ENCODE peak calls at places on chromosomes 3 and 15, in four cellular contexts. G is body of pancreas, W is tibial nerve, S is esophagus squamous epithelium. D is an unnamed sample.

GRCh38 chr3:129576514-129577345 is 29.7 kb downstream of the PLXND1 start:
- DNase-seq in G (peak), W (peak), S (peak), D (no peak)

GRCh38 chr3:170180107-170180951 is 1.2 kb downstream of the PHC3 start:
- DNase-seq in G (no peak), W (no peak), S (no peak), D (no peak)

GRCh38 chr3:115989927-115990326 is 366.6 kb downstream of the GAP43 start:
- DNase-seq in G (no peak), W (no peak), S (no peak), D (no peak)

GRCh38 chr15:82647835-82648256 is 683 bp upstream of the CPEB1 start:
- DNase-seq in G (peak), W (no peak), S (no peak), D (no peak)

GRCh38 chr3:62095080-62095479 is 278.3 kb downstream of the FEZF2 start:
- DNase-seq in G (no peak), W (no peak), S (no peak), D (no peak)

GRCh38 chr15:37756407-37756806 is 178.0 kb upstream of the TMCO5A start:
- DNase-seq in G (no peak), W (no peak), S (no peak), D (no peak)

GRCh38 chr3:119279101-119279554 is 15.1 kb upstream of the ARHGAP31 start:
- DNase-seq in G (peak), W (no peak), S (no peak), D (peak)

GRCh38 chr3:174191895-174192294 is 667.2 kb upstream of the NAALADL2 start:
- DNase-seq in G (no peak), W (no peak), S (no peak), D (no peak)

GRCh38 chr15:34335176-34335575 is 2.4 kb downstream of the SLC12A6 start:
- DNase-seq in G (no peak), W (no peak), S (no peak), D (no peak)

GRCh38 chr3:88263417-88264116 is 113.8 kb downstream of the C3orf38 start:
- DNase-seq in G (no peak), W (no peak), S (no peak), D (no peak)

GRCh38 chr3:46864051-46864881 is 1.0 kb upstream of the MYL3 start:
- DNase-seq in G (no peak), W (no peak), S (no peak), D (peak)

GRCh38 chr15:50543556-50543955 is 2.9 kb downstream of the USP50 start:
- DNase-seq in G (no peak), W (no peak), S (no peak), D (no peak)

GRCh38 chr3:69385723-69386483 is at the start of gene FRMD4B:
- DNase-seq in G (peak), W (no peak), S (no peak), D (peak)

GRCh38 chr3:127817331-127817821 is 4.9 kb downstream of the MGLL start:
- DNase-seq in G (no peak), W (peak), S (no peak), D (peak)

GRCh38 chr3:128727996-128728395 is 2.0 kb downstream of the RAB7A start:
- DNase-seq in G (no peak), W (no peak), S (no peak), D (no peak)

GRCh38 chr3:65436580-65436979 is 602.1 kb downstream of the MAGI1 start:
- DNase-seq in G (no peak), W (no peak), S (no peak), D (no peak)

GRCh38 chr3:173568623-173569022 is 171.1 kb downstream of the NLGN1 start:
- DNase-seq in G (no peak), W (no peak), S (no peak), D (no peak)

GRCh38 chr3:160450846-160451245 is 1.3 kb upstream of the TRIM59 start:
- DNase-seq in G (no peak), W (no peak), S (no peak), D (no peak)

GRCh38 chr15:99620178-99620577 is 54.4 kb downstream of the MEF2A start:
- DNase-seq in G (no peak), W (no peak), S (no peak), D (no peak)

GRCh38 chr3:11592460-11593298 is 51.0 kb downstream of the VGLL4 start:
- DNase-seq in G (no peak), W (no peak), S (no peak), D (no peak)

GRCh38 chr3:120622870-120623718 is 27.0 kb downstream of the NDUFB4 start:
- DNase-seq in G (no peak), W (no peak), S (no peak), D (no peak)

GRCh38 chr15:33029247-33029646 is 165.3 kb downstream of the FMN1 start:
- DNase-seq in G (no peak), W (no peak), S (no peak), D (no peak)

GRCh38 chr3:148023994-148024393 is 614.8 kb downstream of the ZIC1 start:
- DNase-seq in G (no peak), W (no peak), S (no peak), D (no peak)

GRCh38 chr3:171862993-171863521 is 19.9 kb downstream of the TMEM212 start:
- DNase-seq in G (no peak), W (no peak), S (no peak), D (no peak)

GRCh38 chr3:43996379-43997301 is 245.0 kb upstream of the TOPAZ1 start:
- DNase-seq in G (peak), W (no peak), S (no peak), D (no peak)

GRCh38 chr3:145355175-145355574 is 805.8 kb downstream of the PLOD2 start:
- DNase-seq in G (no peak), W (no peak), S (no peak), D (no peak)

DNA sequence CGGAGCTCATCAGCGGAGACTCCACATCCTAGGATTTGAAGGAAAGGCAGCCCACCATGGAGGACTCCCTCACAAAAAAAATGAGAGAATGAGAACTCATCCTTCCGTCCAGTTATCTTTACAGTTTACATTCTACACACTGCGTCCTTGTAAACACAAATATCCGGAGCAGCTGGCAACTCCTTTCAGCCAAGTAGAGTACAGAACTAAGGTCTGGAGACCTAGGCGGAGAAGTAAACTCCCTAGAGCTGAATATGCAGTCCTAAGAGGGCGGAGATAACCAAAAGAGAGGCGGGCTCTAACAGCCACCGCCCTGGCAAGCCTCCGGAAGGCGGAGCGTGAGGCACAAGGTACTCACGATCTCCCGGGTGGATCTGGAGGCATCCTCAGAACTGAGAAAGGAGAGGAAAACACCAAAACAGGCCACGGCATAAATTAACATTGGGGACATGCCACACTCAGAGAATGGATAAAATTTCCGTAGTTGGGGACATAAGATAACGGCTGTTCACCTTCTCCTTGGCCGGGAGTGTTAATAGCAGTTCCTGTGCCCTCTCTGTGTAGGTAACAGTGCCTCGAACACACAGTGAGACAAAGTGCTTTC is 976 bp upstream of the SIN3A start:
- DNase-seq in G (peak), W (peak), S (peak), D (peak)
- TF ChIP-seq POLR2A in G (no peak), W (peak), S (no peak), D (no peak)

GRCh38 chr3:72698154-72698917 is 149.9 kb downstream of the SHQ1 start:
- DNase-seq in G (no peak), W (no peak), S (no peak), D (no peak)
- TF ChIP-seq CTCF in G (no peak), W (no peak), S (no peak), D (no peak)

GRCh38 chr3:49906004-49906860 is 2.6 kb upstream of the MST1R start:
- DNase-seq in G (peak), W (peak), S (no peak), D (no peak)

GRCh38 chr3:49901351-49902339 is 2.0 kb downstream of the MST1R start:
- DNase-seq in G (no peak), W (no peak), S (no peak), D (no peak)

GRCh38 chr3:49902511-49903345 is 945 bp downstream of the MST1R start:
- DNase-seq in G (no peak), W (no peak), S (no peak), D (no peak)

GRCh38 chr3:49900491-49901153 is 3.1 kb downstream of the MST1R start:
- DNase-seq in G (peak), W (no peak), S (no peak), D (peak)

GRCh38 chr3:49903451-49904424 is at the start of gene MST1R:
- DNase-seq in G (peak), W (peak), S (peak), D (peak)
- TF ChIP-seq POLR2A in G (peak), W (no peak), S (peak), D (no peak)

DNA sequence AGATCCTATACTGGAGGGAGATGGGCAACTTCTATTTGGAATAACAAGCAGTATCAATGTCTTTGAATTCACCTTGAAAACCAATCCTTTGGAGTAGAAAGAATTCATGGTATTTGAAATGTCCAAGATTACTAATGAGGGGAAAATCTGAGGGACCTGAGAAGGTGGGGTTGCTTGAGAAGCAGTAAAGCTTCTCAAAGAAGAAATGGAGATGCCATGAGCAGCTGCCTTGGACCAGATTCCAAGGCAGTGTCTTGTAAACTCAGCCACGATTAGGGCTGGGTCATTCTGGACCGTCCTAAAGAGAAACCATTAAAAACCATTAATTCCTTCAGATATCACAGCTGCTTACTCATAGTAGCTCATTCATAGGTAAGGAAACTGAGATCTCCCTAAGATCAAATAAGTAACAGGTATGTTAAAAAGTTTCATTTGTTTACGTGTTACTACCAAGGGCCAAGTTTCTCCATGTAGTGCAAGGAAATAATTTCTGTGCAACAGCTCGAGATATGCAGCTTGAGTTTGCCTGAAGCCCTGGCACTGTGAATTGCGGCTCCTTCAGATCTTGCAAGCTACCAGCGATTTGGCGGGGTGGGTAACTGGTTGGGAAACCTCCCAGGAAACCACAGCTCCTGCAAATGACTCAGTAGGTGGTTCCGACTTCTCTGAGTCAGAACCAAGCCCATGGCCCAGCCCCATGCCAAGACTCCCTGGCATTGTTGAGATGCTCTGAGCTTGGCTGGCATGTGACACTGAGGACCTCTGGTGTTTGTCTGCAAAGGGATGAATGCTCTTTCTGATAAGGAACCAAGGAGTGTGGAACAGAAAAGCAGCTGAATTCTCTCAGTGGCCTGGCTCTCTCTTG is 296.8 kb downstream of the RORA start:
- DNase-seq in G (peak), W (no peak), S (no peak), D (peak)
- TF ChIP-seq CTCF in G (no peak), W (no peak), S (peak), D (no peak)

GRCh38 chr3:124292329-124292728 is 300.4 kb upstream of the ROPN1 start:
- DNase-seq in G (no peak), W (no peak), S (no peak), D (no peak)

GRCh38 chr3:124288996-124289395 is 297.1 kb upstream of the ROPN1 start:
- DNase-seq in G (no peak), W (no peak), S (no peak), D (no peak)

GRCh38 chr3:124295358-124295757 is 303.4 kb upstream of the ROPN1 start:
- DNase-seq in G (no peak), W (no peak), S (no peak), D (no peak)

GRCh38 chr3:124296416-124296815 is 304.5 kb upstream of the ROPN1 start:
- DNase-seq in G (no peak), W (no peak), S (no peak), D (no peak)

GRCh38 chr3:124291008-124291407 is 299.1 kb upstream of the ROPN1 start:
- DNase-seq in G (no peak), W (no peak), S (no peak), D (no peak)
- TF ChIP-seq POLR2A in G (no peak), W (no peak), S (no peak), D (no peak)

DNA sequence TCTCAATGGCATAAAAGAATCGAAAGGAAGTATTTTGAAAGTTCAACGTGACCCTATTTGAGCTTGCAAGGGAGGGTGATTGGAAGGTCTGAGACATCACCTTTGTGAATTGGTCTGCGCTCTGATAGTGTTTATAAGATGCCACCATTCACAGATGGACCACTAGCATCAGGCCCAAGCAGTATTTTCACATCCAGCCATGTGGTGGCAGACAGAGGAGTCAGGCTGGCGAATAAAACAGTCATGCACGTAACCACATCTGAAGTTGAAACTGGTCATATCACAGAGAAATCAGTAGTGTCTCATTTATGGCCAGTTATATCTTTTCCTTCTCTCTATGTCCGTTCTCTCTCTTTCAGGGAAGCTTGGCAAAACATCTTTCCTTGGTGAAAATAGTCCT is 170.1 kb upstream of the ONECUT1 start:
- DNase-seq in G (no peak), W (no peak), S (no peak), D (no peak)
- TF ChIP-seq CTCF in G (no peak), W (no peak), S (no peak), D (no peak)

GRCh38 chr15:23402544-23402943 is 44.5 kb downstream of the GOLGA6L2 start:
- DNase-seq in G (no peak), W (no peak), S (no peak), D (no peak)

GRCh38 chr15:23401627-23402026 is 45.4 kb downstream of the GOLGA6L2 start:
- DNase-seq in G (no peak), W (no peak), S (no peak), D (no peak)

GRCh38 chr15:23402140-23402539 is 44.9 kb downstream of the GOLGA6L2 start:
- DNase-seq in G (no peak), W (no peak), S (no peak), D (no peak)

GRCh38 chr15:23397779-23398178 is 43.2 kb downstream of the GOLGA8S start:
- DNase-seq in G (no peak), W (no peak), S (no peak), D (no peak)

DNA sequence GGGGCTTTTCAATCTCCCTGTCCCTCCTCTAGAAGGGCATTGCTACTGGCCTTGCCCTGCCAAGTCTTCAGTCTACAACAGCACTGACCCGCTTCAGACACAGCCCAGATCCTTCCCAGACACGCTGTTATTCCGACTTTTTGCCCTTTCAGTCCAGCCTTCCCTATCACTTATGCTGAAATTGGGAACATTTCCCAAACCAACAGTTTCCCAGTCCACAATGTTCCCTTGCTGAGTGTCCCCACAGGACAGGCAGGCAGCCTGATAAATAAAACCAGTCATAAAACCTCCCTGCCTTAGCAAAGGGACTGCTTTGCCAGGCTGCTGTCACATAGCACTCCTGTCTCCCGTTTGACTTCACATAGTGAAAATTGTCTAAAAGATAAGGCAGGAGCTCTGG is 43.5 kb downstream of the GOLGA6L2 start:
- DNase-seq in G (no peak), W (no peak), S (no peak), D (no peak)
- TF ChIP-seq POLR2A in G (no peak), W (no peak), S (no peak), D (no peak)

GRCh38 chr3:18982920-18983319 is 165.4 kb upstream of the KCNH8 start:
- DNase-seq in G (no peak), W (no peak), S (no peak), D (no peak)

GRCh38 chr3:18987070-18987469 is 161.2 kb upstream of the KCNH8 start:
- DNase-seq in G (no peak), W (no peak), S (no peak), D (no peak)

GRCh38 chr3:18987862-18988447 is 160.4 kb upstream of the KCNH8 start:
- DNase-seq in G (peak), W (no peak), S (no peak), D (no peak)

GRCh38 chr3:18989237-18989812 is 159.0 kb upstream of the KCNH8 start:
- DNase-seq in G (no peak), W (no peak), S (no peak), D (no peak)

DNA sequence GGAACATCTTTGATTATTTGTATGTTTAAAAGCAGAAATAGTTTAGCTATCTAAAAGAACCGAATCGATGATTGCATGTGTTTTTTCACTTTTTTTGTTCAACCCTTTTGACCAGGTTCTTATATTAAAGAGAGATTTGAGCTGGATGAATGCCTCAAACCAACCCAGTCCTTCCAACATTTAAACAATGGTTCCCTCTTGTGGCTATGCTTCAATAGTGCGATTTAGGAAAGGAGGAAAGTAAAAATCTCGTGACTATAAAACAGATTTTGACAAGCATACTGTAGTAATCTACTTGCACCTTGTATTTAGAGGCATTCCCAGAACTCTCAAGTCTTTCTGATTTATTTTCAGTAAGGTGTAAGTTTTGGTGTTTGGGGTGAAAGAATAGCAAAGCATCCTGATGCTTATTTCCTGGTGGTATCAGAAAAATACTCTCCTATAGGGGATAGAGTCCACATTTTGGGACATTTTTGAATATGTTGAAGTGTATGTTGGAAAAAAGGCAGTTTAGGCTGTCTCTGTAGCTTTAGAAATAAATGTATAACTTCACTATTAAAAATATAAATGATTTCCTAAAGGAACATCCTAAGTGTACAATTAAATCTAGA is 159.6 kb upstream of the KCNH8 start:
- DNase-seq in G (no peak), W (no peak), S (no peak), D (no peak)
- TF ChIP-seq CTCF in G (no peak), W (peak), S (peak), D (no peak)

GRCh38 chr3:31240894-31241293 is 291.8 kb upstream of the STT3B start:
- DNase-seq in G (no peak), W (no peak), S (no peak), D (no peak)
- TF ChIP-seq POLR2A in G (no peak), W (no peak), S (no peak), D (no peak)

GRCh38 chr3:39126532-39127071 is 19.1 kb downstream of the TTC21A start:
- DNase-seq in G (peak), W (peak), S (no peak), D (no peak)
- TF ChIP-seq CTCF in G (peak), W (peak), S (peak), D (no peak)

D was measured in lower leg skin.